ENCODE peak calls at places on chromosome 6, in four cellular contexts. R is HepG2, B is WTC11, O is GM12878. F is an unnamed sample.

GRCh38 chr6:76682842-76683241 is 610.4 kb upstream of the IMPG1 start:
- DNase-seq in R (peak), B (no peak), O (no peak), F (no peak)

GRCh38 chr6:29230666-29231065 is 60.0 kb downstream of the OR2J2 start:
- DNase-seq in R (no peak), B (no peak), O (no peak), F (no peak)

GRCh38 chr6:28947831-28948270 is 24.1 kb upstream of the TRIM27 start:
- DNase-seq in R (peak), B (no peak), O (no peak), F (no peak)

GRCh38 chr6:170176621-170177382 is 114.1 kb downstream of the DLL1 start:
- DNase-seq in R (no peak), B (no peak), O (no peak), F (no peak)

GRCh38 chr6:167993831-167994230 is 3.6 kb upstream of the KIF25 start:
- DNase-seq in R (no peak), B (no peak), O (no peak), F (no peak)

GRCh38 chr6:83867527-83868161 is 8.2 kb downstream of the CYB5R4 start:
- DNase-seq in R (no peak), B (peak), O (no peak), F (peak)

GRCh38 chr6:108432792-108433191 is 127.9 kb upstream of the FOXO3 start:
- DNase-seq in R (no peak), B (no peak), O (no peak), F (no peak)

GRCh38 chr6:44268095-44268628 is 2.1 kb upstream of the TMEM151B start:
- DNase-seq in R (peak), B (peak), O (no peak), F (peak)

GRCh38 chr6:3749991-3750323 is 1.6 kb downstream of the PXDC1 start:
- DNase-seq in R (peak), B (no peak), O (no peak), F (peak)

GRCh38 chr6:9136141-9136865 is 701.0 kb upstream of the SLC35B3 start:
- DNase-seq in R (no peak), B (no peak), O (no peak), F (no peak)

GRCh38 chr6:108497883-108498282 is 62.8 kb upstream of the FOXO3 start:
- DNase-seq in R (peak), B (peak), O (no peak), F (no peak)

GRCh38 chr6:166678426-166678825 is 51.4 kb upstream of the RPS6KA2 start:
- DNase-seq in R (peak), B (no peak), O (no peak), F (no peak)

GRCh38 chr6:30703821-30704220 is 13.0 kb upstream of the NRM start:
- DNase-seq in R (no peak), B (no peak), O (no peak), F (no peak)

GRCh38 chr6:70901324-70901723 is 55.5 kb downstream of the B3GAT2 start:
- DNase-seq in R (no peak), B (no peak), O (no peak), F (no peak)

GRCh38 chr6:32940656-32941411 is at the start of gene HLA-DMB:
- DNase-seq in R (peak), B (peak), O (peak), F (peak)

GRCh38 chr6:16420715-16421461 is 182.5 kb downstream of the GMPR start:
- DNase-seq in R (no peak), B (no peak), O (peak), F (no peak)

GRCh38 chr6:98825602-98826230 is 8.7 kb upstream of the POU3F2 start:
- DNase-seq in R (no peak), B (no peak), O (no peak), F (no peak)

GRCh38 chr6:31776961-31777666 is at the start of gene VWA7:
- DNase-seq in R (peak), B (peak), O (peak), F (peak)

GRCh38 chr6:157550114-157550989 is 169.4 kb downstream of the ZDHHC14 start:
- DNase-seq in R (no peak), B (no peak), O (no peak), F (no peak)

GRCh38 chr6:130574146-130574545 is 208.3 kb downstream of the TMEM200A start:
- DNase-seq in R (no peak), B (no peak), O (no peak), F (no peak)

GRCh38 chr6:65259080-65259479 is 447.9 kb downstream of the EYS start:
- DNase-seq in R (peak), B (no peak), O (no peak), F (no peak)

GRCh38 chr6:15077006-15077405 is 168.9 kb upstream of the JARID2 start:
- DNase-seq in R (no peak), B (no peak), O (no peak), F (no peak)

GRCh38 chr6:145031001-145031400 is 704.3 kb downstream of the EPM2A start:
- DNase-seq in R (no peak), B (no peak), O (no peak), F (no peak)

GRCh38 chr6:41706876-41707564 is 28.4 kb downstream of the TFEB start:
- DNase-seq in R (no peak), B (no peak), O (no peak), F (no peak)

GRCh38 chr6:30730611-30731435 is 10.7 kb downstream of the TUBB start:
- DNase-seq in R (peak), B (peak), O (no peak), F (peak)

GRCh38 chr6:43228951-43229802 is at the start of gene DNPH1:
- DNase-seq in R (peak), B (peak), O (no peak), F (peak)

GRCh38 chr6:147061152-147061551 is 143.1 kb upstream of the STXBP5 start:
- DNase-seq in R (no peak), B (no peak), O (no peak), F (no peak)

GRCh38 chr6:155782739-155783459 is 327.3 kb upstream of the NOX3 start:
- DNase-seq in R (no peak), B (no peak), O (no peak), F (no peak)

GRCh38 chr6:27863962-27864905 is 48.0 kb downstream of the OR2B2 start:
- DNase-seq in R (no peak), B (no peak), O (no peak), F (no peak)

GRCh38 chr6:121677551-121677950 is 242.1 kb downstream of the GJA1 start:
- DNase-seq in R (no peak), B (no peak), O (no peak), F (no peak)

GRCh38 chr6:137157601-137158000 is 15.8 kb downstream of the IL22RA2 start:
- DNase-seq in R (no peak), B (no peak), O (no peak), F (no peak)

GRCh38 chr6:101722991-101723579 is 329.6 kb downstream of the GRIK2 start:
- DNase-seq in R (no peak), B (no peak), O (no peak), F (no peak)

GRCh38 chr6:134657751-134658522 is 292.0 kb downstream of the ALDH8A1 start:
- DNase-seq in R (no peak), B (no peak), O (no peak), F (no peak)

GRCh38 chr6:28235912-28236452 is 10.9 kb downstream of the ZSCAN9 start:
- DNase-seq in R (no peak), B (no peak), O (no peak), F (no peak)

DNA sequence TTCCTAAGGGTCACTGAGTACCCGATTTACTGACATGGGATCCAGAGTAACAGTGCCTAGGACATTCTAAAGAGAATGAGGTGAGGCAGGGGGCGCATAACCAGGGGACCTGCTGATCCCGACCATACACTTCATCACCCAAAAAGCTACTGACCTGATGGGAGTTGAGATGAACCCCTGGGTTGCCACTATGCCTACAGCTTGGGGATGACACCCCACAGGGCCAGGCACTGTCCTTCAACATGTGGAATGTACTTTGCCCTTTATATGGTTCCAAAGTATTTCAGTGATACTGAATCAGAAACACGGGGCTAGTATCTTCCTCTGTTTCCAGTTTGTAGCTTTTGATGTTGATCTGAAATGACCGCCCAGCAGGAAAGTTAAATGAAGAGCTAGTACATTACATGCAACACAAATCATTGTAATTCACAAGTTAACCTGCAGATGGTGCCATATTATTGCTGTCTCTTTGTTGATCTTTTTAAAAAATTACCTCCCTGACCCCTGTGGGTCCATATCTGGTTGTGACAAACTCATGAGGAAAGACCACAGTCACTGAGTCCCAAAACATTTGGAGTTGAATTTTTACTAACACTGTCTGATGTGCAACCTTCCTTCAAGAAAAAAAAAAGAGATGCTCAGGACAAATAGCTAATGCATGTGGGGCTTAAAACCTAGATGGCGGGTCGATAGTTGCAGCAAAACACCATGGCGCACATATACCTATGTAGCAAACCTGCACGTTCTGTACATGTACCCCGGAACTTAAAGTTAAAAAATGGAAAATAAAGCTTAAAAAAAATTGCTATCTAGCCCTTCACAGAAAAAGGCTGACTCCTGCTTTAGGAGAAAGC is 42.7 kb upstream of the GCNT2 start:
- DNase-seq in R (peak), B (no peak), O (no peak), F (peak)
- TF ChIP-seq CBFB in R (no peak), B (no peak), O (no peak), F (no peak)

DNA sequence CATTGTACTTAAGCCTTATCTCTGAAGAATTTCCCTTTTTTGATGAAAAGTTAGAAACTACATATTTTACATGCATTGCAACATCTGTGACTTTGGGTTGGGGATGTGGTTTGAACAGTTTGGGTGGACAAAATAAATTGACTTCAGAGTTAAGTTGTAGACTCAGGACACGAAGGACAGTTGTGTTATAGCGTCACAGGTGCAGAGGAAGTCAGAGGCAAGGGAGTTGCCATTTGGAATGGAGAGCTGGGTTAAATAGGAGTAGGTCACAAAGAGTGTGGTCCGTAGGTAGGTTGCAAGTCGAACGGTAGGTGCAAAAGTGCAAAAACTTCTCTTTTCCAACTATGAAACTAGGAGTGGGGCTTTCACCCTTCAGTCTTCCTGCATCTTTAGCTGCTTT is 46.0 kb downstream of the ZFAND3 start:
- DNase-seq in R (no peak), B (no peak), O (no peak), F (no peak)
- TF ChIP-seq ETV6 in R (no peak), B (no peak), O (no peak), F (no peak)

DNA sequence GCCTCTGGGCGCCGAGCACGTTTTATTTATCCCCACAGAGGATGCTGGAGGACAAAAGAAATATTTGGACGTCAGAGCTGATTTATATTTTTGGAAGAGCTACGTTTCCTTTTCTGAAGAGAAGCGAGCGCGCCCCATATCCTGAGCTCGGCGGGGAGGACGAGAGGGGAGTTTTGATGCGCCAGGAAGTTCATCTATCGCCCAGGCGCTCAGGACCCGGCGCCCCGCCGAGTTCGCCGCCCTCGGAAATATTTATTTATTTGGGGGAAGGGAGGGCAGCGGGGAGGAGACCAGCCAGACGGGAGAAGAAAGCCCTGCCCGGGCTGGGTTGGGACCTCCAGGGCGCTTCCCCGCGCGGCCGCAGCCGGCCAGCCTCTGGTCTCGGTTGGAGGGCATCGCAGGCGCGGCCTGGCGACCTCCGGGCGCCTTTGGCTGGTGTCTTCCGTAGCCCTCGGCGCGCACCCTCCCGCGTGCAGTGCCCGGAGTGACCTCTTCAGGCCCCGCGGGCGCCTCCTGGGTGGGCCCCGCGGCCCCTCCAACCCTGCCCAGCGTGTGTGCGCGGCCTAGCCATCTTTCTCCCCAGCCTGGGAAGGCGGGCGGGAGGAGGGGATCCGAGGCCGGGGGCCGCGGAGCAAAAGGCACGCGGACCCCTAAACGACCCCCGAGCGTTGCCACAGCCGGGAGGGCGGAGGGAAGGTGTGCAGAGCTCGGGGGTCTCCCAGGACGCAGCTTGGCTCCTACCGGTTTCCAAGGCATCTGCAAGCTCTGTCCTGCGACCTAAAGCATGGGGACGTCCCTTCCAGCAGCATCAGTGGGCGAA is 5.4 kb upstream of the FOXF2 start:
- DNase-seq in R (no peak), B (peak), O (no peak), F (no peak)
- TF ChIP-seq CBFB in R (no peak), B (no peak), O (no peak), F (no peak)

GRCh38 chr6:124964084-124964763 is 2.0 kb downstream of the RNF217 start:
- DNase-seq in R (peak), B (no peak), O (no peak), F (peak)
- TF ChIP-seq ETV6 in R (no peak), B (no peak), O (no peak), F (no peak)

GRCh38 chr6:52300489-52300931 is 16.0 kb upstream of the MCM3 start:
- DNase-seq in R (no peak), B (no peak), O (no peak), F (no peak)

GRCh38 chr6:52301326-52301725 is 16.8 kb upstream of the MCM3 start:
- DNase-seq in R (no peak), B (no peak), O (no peak), F (peak)

GRCh38 chr6:52297433-52297832 is 12.9 kb upstream of the MCM3 start:
- DNase-seq in R (no peak), B (no peak), O (no peak), F (no peak)

GRCh38 chr6:52303178-52303577 is 18.6 kb upstream of the MCM3 start:
- DNase-seq in R (no peak), B (no peak), O (no peak), F (no peak)

DNA sequence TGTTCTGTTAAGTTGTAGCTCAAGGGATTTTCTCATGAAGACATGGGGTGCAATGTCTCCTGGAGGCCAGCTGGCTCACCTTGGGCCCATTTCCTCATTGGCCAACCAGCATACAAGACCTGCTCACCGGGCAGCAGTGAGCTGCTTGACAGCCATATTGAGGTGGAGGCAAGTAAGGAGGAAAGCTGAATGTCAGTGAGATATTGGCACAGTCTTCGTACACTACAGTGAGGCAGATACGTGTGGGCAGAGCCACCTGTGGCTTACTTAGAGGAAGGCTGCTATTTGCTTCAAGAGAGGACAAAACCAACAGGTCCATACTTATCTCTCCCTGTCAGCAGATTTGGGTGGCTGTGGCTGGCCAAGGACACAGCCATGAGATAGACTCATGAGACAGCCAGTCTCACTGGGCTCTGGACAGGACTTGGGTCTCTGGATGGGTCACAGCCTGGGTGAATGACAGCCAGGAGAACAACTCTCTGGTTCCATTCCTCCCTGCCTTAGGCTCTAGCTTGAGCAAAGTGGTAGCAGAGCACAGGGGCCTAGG is 15.1 kb upstream of the MCM3 start:
- DNase-seq in R (no peak), B (no peak), O (no peak), F (peak)
- TF ChIP-seq CBFB in R (no peak), B (no peak), O (no peak), F (no peak)

GRCh38 chr6:34920097-34920496 is 31.0 kb downstream of the ANKS1A start:
- DNase-seq in R (no peak), B (no peak), O (no peak), F (no peak)
- TF ChIP-seq ETV6 in R (no peak), B (no peak), O (no peak), F (no peak)

GRCh38 chr6:113596477-113596876 is 260.7 kb upstream of the MARCKS start:
- DNase-seq in R (no peak), B (no peak), O (no peak), F (no peak)

GRCh38 chr6:113600556-113601339 is 256.4 kb upstream of the MARCKS start:
- DNase-seq in R (no peak), B (no peak), O (no peak), F (no peak)

GRCh38 chr6:113596907-113597583 is 260.1 kb upstream of the MARCKS start:
- DNase-seq in R (no peak), B (no peak), O (no peak), F (no peak)

GRCh38 chr6:113598786-113599185 is 258.4 kb upstream of the MARCKS start:
- DNase-seq in R (no peak), B (no peak), O (no peak), F (no peak)

DNA sequence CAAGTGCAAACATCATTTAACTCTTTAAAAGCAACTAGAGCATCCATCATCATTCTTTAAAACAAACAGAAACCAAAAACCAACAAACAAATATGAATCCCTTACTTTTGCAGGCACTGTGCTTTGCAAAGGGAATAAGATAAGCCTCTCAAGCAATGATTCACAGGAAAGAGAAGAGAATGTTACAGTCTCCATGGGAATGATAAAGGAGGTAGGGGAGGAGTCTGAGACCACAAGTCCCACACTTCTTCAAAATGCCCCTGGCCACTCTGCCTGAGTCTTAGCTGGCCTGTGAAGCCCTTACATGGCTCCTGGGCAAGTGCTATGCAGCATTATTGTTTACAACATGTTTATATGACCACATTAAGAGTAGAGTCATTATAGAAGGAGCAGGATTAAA is 257.7 kb upstream of the MARCKS start:
- DNase-seq in R (no peak), B (no peak), O (no peak), F (no peak)
- TF ChIP-seq CBFB in R (no peak), B (no peak), O (no peak), F (no peak)

DNA sequence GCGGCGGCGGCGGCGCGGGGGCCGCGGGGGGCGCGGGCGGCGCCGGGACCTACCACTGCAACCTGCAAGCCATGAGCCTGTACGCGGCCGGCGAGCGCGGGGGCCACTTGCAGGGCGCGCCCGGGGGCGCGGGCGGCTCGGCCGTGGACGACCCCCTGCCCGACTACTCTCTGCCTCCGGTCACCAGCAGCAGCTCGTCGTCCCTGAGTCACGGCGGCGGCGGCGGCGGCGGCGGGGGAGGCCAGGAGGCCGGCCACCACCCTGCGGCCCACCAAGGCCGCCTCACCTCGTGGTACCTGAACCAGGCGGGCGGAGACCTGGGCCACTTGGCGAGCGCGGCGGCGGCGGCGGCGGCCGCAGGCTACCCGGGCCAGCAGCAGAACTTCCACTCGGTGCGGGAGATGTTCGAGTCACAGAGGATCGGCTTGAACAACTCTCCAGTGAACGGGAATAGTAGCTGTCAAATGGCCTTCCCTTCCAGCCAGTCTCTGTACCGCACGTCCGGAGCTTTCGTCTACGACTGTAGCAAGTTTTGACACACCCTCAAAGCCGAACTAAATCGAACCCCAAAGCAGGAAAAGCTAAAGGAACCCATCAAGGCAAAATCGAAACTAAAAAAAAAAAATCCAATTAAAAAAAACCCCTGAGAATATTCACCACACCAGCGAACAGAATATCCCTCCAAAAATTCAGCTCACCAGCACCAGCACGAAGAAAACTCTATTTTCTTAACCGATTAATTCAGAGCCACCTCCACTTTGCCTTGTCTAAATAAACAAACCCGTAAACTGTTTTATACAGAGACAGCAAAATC is 2.1 kb downstream of the FOXC1 start:
- DNase-seq in R (peak), B (no peak), O (no peak), F (no peak)
- TF ChIP-seq ETV6 in R (no peak), B (no peak), O (no peak), F (no peak)

F was measured in K562.